ENCODE peak calls at places on chromosomes 13 and 19, in nine cellular contexts. One of them, this sample, is unnamed.

GRCh38 chr19:40578442-40578908 is 1.8 kb downstream of the SHKBP1 start:
- DNase-seq in EL: peak; percentile 49
- DNase-seq in left ventricle myocardium superior: no peak
- DNase-seq in GOT3: no peak
- DNase-seq in psoas muscle: no peak
- DNase-seq in activated T-cell treated with anti-CD3 and anti-CD28 coated beads for 48 hours: no peak
- DNase-seq in HT1080: peak; percentile 67
- DNase-seq in DMS153: peak; percentile 46
- DNase-seq in GM03348: no peak
- DNase-seq in this sample: no peak

GRCh38 chr19:49889687-49890348 is 6.9 kb downstream of the IL4I1 start:
- DNase-seq in EL: peak; percentile 38
- DNase-seq in left ventricle myocardium superior: peak; percentile 83
- DNase-seq in GOT3: no peak
- DNase-seq in psoas muscle: peak; percentile 91
- DNase-seq in activated T-cell treated with anti-CD3 and anti-CD28 coated beads for 48 hours: peak; percentile 78
- DNase-seq in HT1080: no peak
- DNase-seq in DMS153: peak; percentile 59
- DNase-seq in GM03348: peak; percentile 75
- DNase-seq in this sample: no peak

GRCh38 chr19:16383584-16384161 is 59.0 kb downstream of the KLF2 start:
- DNase-seq in EL: no peak
- DNase-seq in left ventricle myocardium superior: no peak
- DNase-seq in GOT3: no peak
- DNase-seq in psoas muscle: peak; percentile 48
- DNase-seq in activated T-cell treated with anti-CD3 and anti-CD28 coated beads for 48 hours: no peak
- DNase-seq in HT1080: no peak
- DNase-seq in DMS153: no peak
- DNase-seq in GM03348: no peak
- DNase-seq in this sample: no peak

GRCh38 chr13:105979586-105979985 is 555.9 kb downstream of the EFNB2 start:
- DNase-seq in EL: no peak
- DNase-seq in left ventricle myocardium superior: no peak
- DNase-seq in GOT3: no peak
- DNase-seq in psoas muscle: no peak
- DNase-seq in activated T-cell treated with anti-CD3 and anti-CD28 coated beads for 48 hours: no peak
- DNase-seq in HT1080: no peak
- DNase-seq in DMS153: peak; percentile 21
- DNase-seq in GM03348: no peak
- DNase-seq in this sample: peak; percentile 40

GRCh38 chr13:40306817-40307216 is 359.6 kb downstream of the FOXO1 start:
- DNase-seq in EL: no peak
- DNase-seq in left ventricle myocardium superior: no peak
- DNase-seq in GOT3: no peak
- DNase-seq in psoas muscle: no peak
- DNase-seq in activated T-cell treated with anti-CD3 and anti-CD28 coated beads for 48 hours: peak; percentile 41
- DNase-seq in HT1080: peak; percentile 23
- DNase-seq in DMS153: no peak
- DNase-seq in GM03348: no peak
- DNase-seq in this sample: no peak

GRCh38 chr13:48126944-48127814 is 32.3 kb upstream of the MED4 start:
- DNase-seq in EL: peak; percentile 68
- DNase-seq in left ventricle myocardium superior: peak; percentile 84
- DNase-seq in GOT3: no peak
- DNase-seq in psoas muscle: peak; percentile 85
- DNase-seq in activated T-cell treated with anti-CD3 and anti-CD28 coated beads for 48 hours: no peak
- DNase-seq in HT1080: peak; percentile 65
- DNase-seq in DMS153: peak; percentile 25
- DNase-seq in GM03348: peak; percentile 81
- DNase-seq in this sample: peak; percentile 3

GRCh38 chr19:756232-756631 is 5.3 kb downstream of the MISP start:
- DNase-seq in EL: peak; percentile 46
- DNase-seq in left ventricle myocardium superior: no peak
- DNase-seq in GOT3: no peak
- DNase-seq in psoas muscle: no peak
- DNase-seq in activated T-cell treated with anti-CD3 and anti-CD28 coated beads for 48 hours: peak; percentile 18
- DNase-seq in HT1080: peak; percentile 52
- DNase-seq in DMS153: no peak
- DNase-seq in GM03348: peak; percentile 31
- DNase-seq in this sample: no peak

GRCh38 chr19:2602391-2603181 is 99.9 kb downstream of the GNG7 start:
- DNase-seq in EL: peak; percentile 90
- DNase-seq in left ventricle myocardium superior: peak; percentile 90
- DNase-seq in GOT3: no peak
- DNase-seq in psoas muscle: peak; percentile 87
- DNase-seq in activated T-cell treated with anti-CD3 and anti-CD28 coated beads for 48 hours: no peak
- DNase-seq in HT1080: no peak
- DNase-seq in DMS153: no peak
- DNase-seq in GM03348: peak; percentile 92
- DNase-seq in this sample: peak; percentile 44

GRCh38 chr19:3015126-3016057 is 13.7 kb downstream of the TLE2 start:
- DNase-seq in EL: no peak
- DNase-seq in left ventricle myocardium superior: no peak
- DNase-seq in GOT3: no peak
- DNase-seq in psoas muscle: no peak
- DNase-seq in activated T-cell treated with anti-CD3 and anti-CD28 coated beads for 48 hours: no peak
- DNase-seq in HT1080: no peak
- DNase-seq in DMS153: no peak
- DNase-seq in GM03348: no peak
- DNase-seq in this sample: no peak

GRCh38 chr13:45909724-45910123 is 58.2 kb upstream of the SIAH3 start:
- DNase-seq in EL: peak; percentile 10
- DNase-seq in left ventricle myocardium superior: no peak
- DNase-seq in GOT3: no peak
- DNase-seq in psoas muscle: no peak
- DNase-seq in activated T-cell treated with anti-CD3 and anti-CD28 coated beads for 48 hours: no peak
- DNase-seq in HT1080: no peak
- DNase-seq in DMS153: no peak
- DNase-seq in GM03348: no peak
- DNase-seq in this sample: no peak

This sample was measured in T47D.